ENCODE peak calls at places on chromosomes 3 and 15, in five cellular contexts. One of them, this sample, is unnamed.
A peak's percentile ranks its signal among the peaks of the same experiment; 100 is the strongest.

GRCh38 chr15:84831028-84831427 is 13.9 kb downstream of the ALPK3 start:
- DNase-seq in hepatocyte: no peak
- DNase-seq in mesenchymal stem cell: no peak
- DNase-seq in left lung: no peak
- DNase-seq in GM23248: no peak
- DNase-seq in this sample: no peak

GRCh38 chr3:38059148-38059547 is 20.1 kb downstream of the DLEC1 start:
- DNase-seq in hepatocyte: no peak
- DNase-seq in left lung: no peak
- DNase-seq in GM23248: no peak
- DNase-seq in mesenchymal stem cell: no peak
- DNase-seq in this sample: no peak

GRCh38 chr3:173730391-173730790 is 332.8 kb downstream of the NLGN1 start:
- DNase-seq in hepatocyte: no peak
- DNase-seq in GM23248: peak; percentile 40
- DNase-seq in left lung: no peak
- DNase-seq in mesenchymal stem cell: peak; percentile 33
- DNase-seq in this sample: no peak

GRCh38 chr3:136249091-136249490 is 1.0 kb upstream of the PCCB start:
- DNase-seq in mesenchymal stem cell: no peak
- DNase-seq in GM23248: no peak
- DNase-seq in hepatocyte: no peak
- DNase-seq in left lung: no peak
- DNase-seq in this sample: no peak

GRCh38 chr15:90104551-90104950 is 2.3 kb upstream of the IDH2 start:
- DNase-seq in mesenchymal stem cell: no peak
- DNase-seq in left lung: no peak
- DNase-seq in hepatocyte: no peak
- DNase-seq in GM23248: no peak
- DNase-seq in this sample: no peak

GRCh38 chr3:145972851-145973250 is 188.1 kb downstream of the PLOD2 start:
- DNase-seq in left lung: no peak
- DNase-seq in GM23248: no peak
- DNase-seq in hepatocyte: no peak
- DNase-seq in mesenchymal stem cell: no peak
- DNase-seq in this sample: no peak

GRCh38 chr3:67605377-67605776 is 49.0 kb downstream of the SUCLG2 start:
- DNase-seq in mesenchymal stem cell: peak; percentile 35
- DNase-seq in GM23248: peak; percentile 86
- DNase-seq in hepatocyte: no peak
- DNase-seq in left lung: no peak
- DNase-seq in this sample: peak; percentile 1

GRCh38 chr15:78360958-78361714 is 21.0 kb downstream of the CRABP1 start:
- DNase-seq in hepatocyte: no peak
- DNase-seq in left lung: no peak
- DNase-seq in GM23248: no peak
- DNase-seq in mesenchymal stem cell: no peak
- DNase-seq in this sample: peak; percentile 17

GRCh38 chr15:25062551-25063430 is 108.0 kb downstream of the SNRPN start:
- DNase-seq in GM23248: no peak
- DNase-seq in mesenchymal stem cell: no peak
- DNase-seq in left lung: no peak
- DNase-seq in hepatocyte: no peak
- DNase-seq in this sample: no peak
- H3K9me3 ChIP-seq in GM23248: no peaks in the 10 kb centered on the region
- H3K9me3 ChIP-seq in mesenchymal stem cell: peaks cover 100% of the 10 kb centered on the region
- H3K9me3 ChIP-seq in left lung: peaks cover 12% of the 10 kb centered on the region
- H3K9me3 ChIP-seq in hepatocyte: peaks cover 57% of the 10 kb centered on the region
- H3K9me3 ChIP-seq in this sample: no peaks in the 10 kb centered on the region

GRCh38 chr3:127690823-127691452 is 18.2 kb downstream of the ABTB1 start:
- DNase-seq in left lung: peak; percentile 71
- DNase-seq in hepatocyte: peak; percentile 73
- DNase-seq in mesenchymal stem cell: peak; percentile 76
- DNase-seq in GM23248: peak; percentile 80
- DNase-seq in this sample: peak; percentile 74
- H3K27ac ChIP-seq in left lung: peak overlapping the region; percentile 48
- H3K27ac ChIP-seq in hepatocyte: no peak overlapping the region
- H3K27ac ChIP-seq in mesenchymal stem cell: peak overlapping the region; percentile 47
- H3K27ac ChIP-seq in GM23248: peak overlapping the region; percentile 87
- H3K27ac ChIP-seq in this sample: peak overlapping the region; percentile 91

GRCh38 chr15:47410243-47410642 is 307.1 kb upstream of the SEMA6D start:
- DNase-seq in left lung: no peak
- DNase-seq in mesenchymal stem cell: no peak
- DNase-seq in hepatocyte: no peak
- DNase-seq in GM23248: no peak
- DNase-seq in this sample: no peak
- H3K4me3 ChIP-seq in left lung: no peak overlapping the region
- H3K4me3 ChIP-seq in mesenchymal stem cell: no peak overlapping the region
- H3K4me3 ChIP-seq in hepatocyte: no peak overlapping the region
- H3K4me3 ChIP-seq in GM23248: no peak overlapping the region
- H3K4me3 ChIP-seq in this sample: no peak overlapping the region

DNA sequence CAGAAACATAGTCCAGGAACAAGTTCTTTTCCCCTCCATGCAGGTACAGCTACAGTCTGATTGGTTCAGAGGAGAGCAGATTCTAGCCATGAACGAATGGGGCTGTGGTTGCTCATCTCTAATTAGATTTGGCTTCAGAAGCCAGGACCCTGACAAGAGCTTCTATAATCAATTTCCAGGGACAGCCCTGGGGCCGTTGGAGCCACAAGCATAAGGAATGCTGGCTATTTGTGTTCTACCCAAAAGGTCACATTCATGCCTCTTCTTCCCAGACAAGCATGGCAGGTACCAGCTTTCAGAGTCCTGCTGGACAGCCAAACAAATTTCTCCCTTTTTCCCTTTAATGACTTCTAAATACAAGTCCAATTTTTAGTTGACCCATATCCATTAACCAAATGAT is 215.5 kb upstream of the LRTM1 start:
- DNase-seq in left lung: no peak
- DNase-seq in GM23248: no peak
- DNase-seq in hepatocyte: no peak
- DNase-seq in mesenchymal stem cell: no peak
- DNase-seq in this sample: no peak
- H3K9me3 ChIP-seq in left lung: no peaks in the 10 kb centered on the region
- H3K9me3 ChIP-seq in GM23248: no peaks in the 10 kb centered on the region
- H3K9me3 ChIP-seq in hepatocyte: no peaks in the 10 kb centered on the region
- H3K9me3 ChIP-seq in mesenchymal stem cell: no peaks in the 10 kb centered on the region
- H3K9me3 ChIP-seq in this sample: no peaks in the 10 kb centered on the region

GRCh38 chr15:40445411-40446055 is 4.8 kb downstream of the BAHD1 start:
- DNase-seq in left lung: peak; percentile 8
- DNase-seq in hepatocyte: peak; percentile 64
- DNase-seq in GM23248: peak; percentile 75
- DNase-seq in mesenchymal stem cell: peak; percentile 80
- DNase-seq in this sample: no peak
- H3K27ac ChIP-seq in left lung: no peak overlapping the region
- H3K27ac ChIP-seq in hepatocyte: peak overlapping the region; percentile 28
- H3K27ac ChIP-seq in GM23248: peak overlapping the region; percentile 7
- H3K27ac ChIP-seq in mesenchymal stem cell: peak overlapping the region; percentile 33
- H3K27ac ChIP-seq in this sample: no peak overlapping the region

DNA sequence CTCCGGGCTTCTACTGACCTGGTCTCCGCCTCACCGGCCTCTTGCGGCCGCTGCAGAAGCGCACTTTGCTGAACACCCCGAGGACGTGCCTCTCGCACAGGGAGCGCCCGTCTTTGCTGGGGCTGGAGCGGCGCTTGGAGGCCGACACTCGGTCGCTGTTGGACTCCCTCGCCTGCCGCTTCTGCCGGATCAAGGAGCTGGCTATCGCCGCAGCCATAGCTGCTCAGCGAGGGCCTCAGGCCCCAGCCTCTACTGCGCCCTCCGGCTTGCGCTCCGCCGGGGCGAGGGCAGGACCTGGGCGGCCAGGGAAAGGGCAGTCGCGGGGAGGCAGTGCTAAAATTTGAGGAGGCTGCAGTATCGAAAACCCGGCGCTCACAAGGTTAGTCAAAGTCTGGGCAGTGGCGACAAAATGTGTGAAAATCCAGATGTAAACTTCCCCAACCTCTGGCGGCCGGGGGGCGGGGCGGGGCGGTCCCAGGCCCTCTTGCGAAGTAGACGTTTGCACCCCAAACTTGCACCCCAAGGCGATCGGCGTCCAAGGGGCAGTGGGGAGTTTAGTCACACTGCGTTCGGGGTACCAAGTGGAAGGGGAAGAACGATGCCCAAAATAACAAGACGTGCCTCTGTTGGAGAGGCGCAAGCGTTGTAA is 319.2 kb downstream of the FGF12 start:
- DNase-seq in mesenchymal stem cell: peak; percentile 7
- DNase-seq in GM23248: peak; percentile 8
- DNase-seq in left lung: peak; percentile 70
- DNase-seq in hepatocyte: peak; percentile 55
- DNase-seq in this sample: no peak
- H3K4me3 ChIP-seq in mesenchymal stem cell: peak overlapping the region; percentile 74
- H3K4me3 ChIP-seq in GM23248: no peak overlapping the region
- H3K4me3 ChIP-seq in left lung: no peak overlapping the region
- H3K4me3 ChIP-seq in hepatocyte: peak overlapping the region; percentile 75
- H3K4me3 ChIP-seq in this sample: no peak overlapping the region

DNA sequence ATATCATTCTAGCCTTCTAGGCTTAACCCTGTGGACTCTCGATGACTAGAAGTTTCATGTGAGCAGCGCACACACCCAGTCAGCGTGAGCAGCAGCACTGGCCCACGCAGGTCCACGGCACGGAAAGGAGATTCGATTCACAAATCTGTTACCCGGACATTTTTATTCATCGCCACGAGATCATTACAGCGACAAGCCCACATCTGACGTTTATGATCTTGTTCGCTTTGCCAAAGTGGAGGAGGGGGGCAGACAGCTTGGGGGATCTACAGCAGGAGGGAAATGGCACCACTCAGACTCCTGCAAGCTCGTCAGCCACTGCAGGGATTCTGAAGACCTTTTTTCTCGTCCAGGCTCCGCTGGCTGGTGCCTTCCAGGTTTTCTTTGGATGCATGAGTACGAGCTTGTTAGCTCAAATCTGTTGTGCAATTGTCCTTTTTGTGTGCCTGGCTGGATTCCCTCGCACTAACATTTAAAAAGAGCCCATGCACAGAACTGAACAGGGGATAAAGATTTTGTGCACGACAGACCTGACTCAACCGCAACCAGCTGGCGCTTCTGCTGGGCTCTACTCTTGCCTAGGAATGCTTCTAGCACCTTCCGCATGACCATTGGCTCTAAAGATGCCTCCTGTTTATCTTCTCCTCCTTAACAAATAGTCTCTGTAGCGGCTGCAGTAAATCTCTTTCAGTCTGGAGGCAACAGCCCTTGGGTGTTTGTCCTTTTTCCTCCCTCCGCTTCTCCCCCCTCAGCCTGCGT is 938.5 kb downstream of the MCTP2 start:
- DNase-seq in GM23248: peak; percentile 80
- DNase-seq in left lung: peak; percentile 39
- DNase-seq in mesenchymal stem cell: no peak
- DNase-seq in hepatocyte: peak; percentile 40
- DNase-seq in this sample: no peak
- H3K9me3 ChIP-seq in GM23248: no peaks in the 10 kb centered on the region
- H3K9me3 ChIP-seq in left lung: no peaks in the 10 kb centered on the region
- H3K9me3 ChIP-seq in mesenchymal stem cell: no peaks in the 10 kb centered on the region
- H3K9me3 ChIP-seq in hepatocyte: no peaks in the 10 kb centered on the region
- H3K9me3 ChIP-seq in this sample: no peaks in the 10 kb centered on the region

GRCh38 chr15:38533416-38533915 is 31.1 kb downstream of the RASGRP1 start:
- DNase-seq in GM23248: no peak
- DNase-seq in left lung: no peak
- DNase-seq in mesenchymal stem cell: no peak
- DNase-seq in hepatocyte: no peak
- DNase-seq in this sample: no peak
- H3K27ac ChIP-seq in GM23248: no peak overlapping the region
- H3K27ac ChIP-seq in left lung: no peak overlapping the region
- H3K27ac ChIP-seq in mesenchymal stem cell: no peak overlapping the region
- H3K27ac ChIP-seq in hepatocyte: no peak overlapping the region
- H3K27ac ChIP-seq in this sample: no peak overlapping the region

This sample was measured in SJCRH30.